ENCODE peak calls at places on chromosomes 6 and 20, in five cellular contexts. F is breast epithelium, B is body of pancreas, H is dorsolateral prefrontal cortex, L is substantia nigra. J is an unnamed sample.

GRCh38 chr20:61253264-61253639 is 1.2 kb downstream of the CDH4 start:
- DNase-seq in H (peak), F (no peak), B (no peak), L (peak), J (no peak)

GRCh38 chr6:4348462-4349112 is 213.2 kb upstream of the ECI2 start:
- DNase-seq in F (no peak), B (no peak), H (no peak), L (no peak), J (no peak)

GRCh38 chr6:126015869-126016268 is 29.5 kb downstream of the TRMT11 start:
- DNase-seq in B (no peak), L (no peak), F (no peak), H (no peak), J (no peak)

GRCh38 chr6:154840363-154840762 is 107.1 kb downstream of the SCAF8 start:
- DNase-seq in F (no peak), L (no peak), H (no peak), B (no peak), J (no peak)

GRCh38 chr20:63639093-63639860 is 12.4 kb upstream of the GMEB2 start:
- DNase-seq in H (no peak), B (no peak), F (no peak), L (no peak), J (no peak)

GRCh38 chr6:24931752-24932691 is 3.7 kb downstream of the RIPOR2 start:
- DNase-seq in F (no peak), L (no peak), H (no peak), B (no peak), J (no peak)

GRCh38 chr20:60446273-60447111 is 488.3 kb downstream of the CDH26 start:
- DNase-seq in H (no peak), F (no peak), L (no peak), B (no peak), J (no peak)

GRCh38 chr6:49606696-49607390 is 29.8 kb downstream of the RHAG start:
- DNase-seq in H (no peak), L (no peak), B (peak), F (no peak), J (no peak)

GRCh38 chr20:38350879-38351775 is 4.8 kb downstream of the LBP start:
- DNase-seq in H (no peak), B (peak), L (no peak), F (no peak), J (no peak)

GRCh38 chr6:164870175-164870574 is 439.2 kb downstream of the C6orf118 start:
- DNase-seq in L (no peak), B (no peak), F (no peak), H (no peak), J (no peak)

GRCh38 chr6:98530732-98531131 is 303.6 kb upstream of the POU3F2 start:
- DNase-seq in L (peak), H (peak), B (no peak), F (no peak), J (peak)

GRCh38 chr6:114009192-114009591 is 38.2 kb upstream of the HDAC2 start:
- DNase-seq in B (no peak), F (no peak), H (no peak), L (no peak), J (no peak)

GRCh38 chr20:50142812-50143211 is 10.7 kb downstream of the PEDS1 start:
- DNase-seq in F (no peak), B (no peak), L (no peak), H (no peak), J (no peak)

GRCh38 chr20:50144362-50144761 is 9.2 kb downstream of the PEDS1 start:
- DNase-seq in L (no peak), H (no peak), B (peak), F (no peak), J (no peak)

GRCh38 chr20:50146732-50147662 is 6.5 kb downstream of the PEDS1 start:
- DNase-seq in H (no peak), B (peak), L (no peak), F (no peak), J (no peak)

GRCh38 chr20:50149481-50150254 is 3.9 kb downstream of the PEDS1 start:
- DNase-seq in L (no peak), F (no peak), H (no peak), B (peak), J (peak)

DNA sequence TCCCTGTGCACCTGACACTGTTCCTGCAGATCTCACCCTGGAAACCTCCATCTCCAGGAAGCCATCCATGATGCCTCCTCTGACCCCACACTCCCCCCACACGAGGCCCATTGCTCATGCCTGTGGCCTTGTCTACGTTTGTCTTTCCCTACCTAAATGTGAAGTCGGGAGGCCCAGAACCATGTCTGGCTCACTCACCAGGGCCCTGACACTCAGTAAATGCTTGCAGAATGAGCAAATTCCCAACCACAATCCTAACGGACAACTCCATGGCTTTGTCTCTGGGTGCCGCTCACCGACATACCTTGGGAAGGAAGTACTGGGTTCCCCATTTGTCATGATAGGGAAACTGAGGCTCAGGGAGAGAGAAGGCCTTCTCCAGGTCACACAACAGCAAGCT is 7.3 kb downstream of the PEDS1 start:
- DNase-seq in B (no peak), H (no peak), F (no peak), L (no peak), J (no peak)
- H3K27ac ChIP-seq in B (no peak), H (peak), F (peak), L (no peak), J (peak)

GRCh38 chr6:7172605-7173185 is 64.9 kb downstream of the RREB1 start:
- DNase-seq in B (peak), F (no peak), L (no peak), H (no peak), J (no peak)

GRCh38 chr6:7170117-7170732 is 62.5 kb downstream of the RREB1 start:
- DNase-seq in B (no peak), H (no peak), F (no peak), L (no peak), J (no peak)

GRCh38 chr6:7171733-7172132 is 64.0 kb downstream of the RREB1 start:
- DNase-seq in L (no peak), B (no peak), F (no peak), H (no peak), J (no peak)

GRCh38 chr6:7169296-7169721 is 61.5 kb downstream of the RREB1 start:
- DNase-seq in H (no peak), B (peak), L (no peak), F (no peak), J (no peak)

GRCh38 chr6:7171119-7171518 is 63.4 kb downstream of the RREB1 start:
- DNase-seq in L (no peak), H (no peak), F (no peak), B (peak), J (no peak)
- H3K27ac ChIP-seq in L (no peak), H (no peak), F (peak), B (peak), J (no peak)

GRCh38 chr6:150735340-150735851 is 130.1 kb upstream of the MTHFD1L start:
- DNase-seq in H (no peak), L (no peak), B (no peak), F (no peak), J (no peak)

GRCh38 chr6:150741633-150742200 is 123.8 kb upstream of the MTHFD1L start:
- DNase-seq in L (no peak), B (peak), F (no peak), H (no peak), J (no peak)

GRCh38 chr6:150738092-150738625 is 127.3 kb upstream of the MTHFD1L start:
- DNase-seq in F (no peak), H (no peak), B (no peak), L (no peak), J (no peak)

GRCh38 chr6:150740453-150740852 is 125.0 kb upstream of the MTHFD1L start:
- DNase-seq in F (no peak), L (no peak), H (no peak), B (no peak), J (no peak)

DNA sequence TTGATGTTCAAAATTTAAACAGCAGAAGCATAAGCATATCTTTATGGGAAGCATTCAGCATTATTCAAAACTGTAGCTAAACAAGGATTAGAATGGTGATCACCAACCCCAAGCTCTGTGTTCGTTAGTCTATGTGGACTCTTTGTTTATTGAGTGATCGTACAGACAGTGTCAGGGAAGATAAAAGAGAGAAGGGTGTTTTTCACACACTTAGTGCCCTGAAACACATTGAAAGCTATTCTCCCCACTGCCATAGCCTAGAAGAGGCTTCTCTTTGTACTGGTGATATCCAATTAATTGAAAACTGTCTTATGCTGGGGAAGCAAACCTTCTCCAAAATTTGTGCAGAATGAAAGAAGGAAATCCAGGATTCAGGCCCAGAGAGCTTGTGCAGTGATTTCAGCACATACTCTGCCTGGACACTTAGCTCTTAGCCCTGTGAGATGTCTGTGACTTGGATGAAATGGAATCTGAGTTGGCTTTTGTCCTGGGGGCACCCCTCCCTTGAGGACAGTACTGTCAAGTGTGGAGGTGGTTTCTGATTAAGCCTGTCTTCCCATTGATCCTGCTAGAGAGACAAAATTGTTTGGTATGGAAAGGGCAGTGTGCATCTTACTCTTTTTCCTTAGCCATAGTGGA is 125.7 kb upstream of the MTHFD1L start:
- DNase-seq in H (no peak), B (no peak), F (no peak), L (no peak), J (no peak)
- H3K27ac ChIP-seq in H (peak), B (no peak), F (peak), L (peak), J (peak)

DNA sequence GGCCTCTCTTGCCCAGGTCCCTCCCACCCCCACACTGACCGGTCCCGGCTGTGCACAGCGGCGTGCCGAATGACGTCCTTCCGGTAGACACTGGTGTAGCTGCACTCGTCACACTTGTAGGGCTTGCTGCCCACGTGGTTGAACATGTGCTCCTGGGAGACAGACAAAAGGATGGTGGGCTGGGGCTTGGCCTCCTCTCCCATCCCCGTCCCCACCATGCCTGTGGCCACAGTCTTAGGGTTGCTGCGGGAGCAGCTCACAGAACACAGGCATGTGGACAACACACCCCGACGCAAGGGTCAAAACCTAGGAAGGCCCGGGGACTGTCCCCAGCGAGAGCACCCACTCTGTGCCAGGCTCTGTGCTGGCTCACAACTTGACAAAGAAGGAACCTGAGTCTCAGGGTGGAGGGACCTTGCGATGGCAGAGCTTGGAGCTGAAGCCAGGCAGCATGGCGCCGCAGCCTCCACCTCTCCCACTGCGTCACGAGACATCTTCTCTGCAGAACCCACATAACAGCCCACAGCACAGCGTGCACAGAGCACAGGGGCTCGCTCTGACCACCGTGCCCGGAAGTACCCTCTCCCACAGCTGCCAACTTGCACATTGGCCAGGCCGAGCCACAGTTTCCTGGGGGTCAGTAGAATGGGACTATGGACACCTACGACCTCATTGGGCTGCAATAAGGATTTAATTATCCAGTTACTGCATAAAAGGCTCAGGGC is 9.8 kb downstream of the ZNF335 start:
- DNase-seq in B (no peak), L (no peak), H (no peak), F (no peak), J (no peak)
- H3K27ac ChIP-seq in B (no peak), L (no peak), H (no peak), F (no peak), J (no peak)

GRCh38 chr6:105099371-105099770 is 80.4 kb downstream of the POPDC3 start:
- DNase-seq in H (peak), B (no peak), L (peak), F (no peak), J (peak)
- H3K27ac ChIP-seq in H (peak), B (no peak), L (no peak), F (no peak), J (no peak)

GRCh38 chr6:56730663-56731529 is 88.2 kb upstream of the DST start:
- DNase-seq in F (no peak), B (no peak), H (no peak), L (no peak), J (no peak)

GRCh38 chr6:56734334-56734733 is 91.6 kb upstream of the DST start:
- DNase-seq in B (no peak), H (no peak), F (no peak), L (no peak), J (no peak)

GRCh38 chr6:56729719-56730118 is 87.0 kb upstream of the DST start:
- DNase-seq in F (no peak), B (no peak), H (no peak), L (no peak), J (no peak)

GRCh38 chr6:56733298-56733697 is 90.6 kb upstream of the DST start:
- DNase-seq in H (no peak), L (no peak), B (no peak), F (no peak), J (no peak)

DNA sequence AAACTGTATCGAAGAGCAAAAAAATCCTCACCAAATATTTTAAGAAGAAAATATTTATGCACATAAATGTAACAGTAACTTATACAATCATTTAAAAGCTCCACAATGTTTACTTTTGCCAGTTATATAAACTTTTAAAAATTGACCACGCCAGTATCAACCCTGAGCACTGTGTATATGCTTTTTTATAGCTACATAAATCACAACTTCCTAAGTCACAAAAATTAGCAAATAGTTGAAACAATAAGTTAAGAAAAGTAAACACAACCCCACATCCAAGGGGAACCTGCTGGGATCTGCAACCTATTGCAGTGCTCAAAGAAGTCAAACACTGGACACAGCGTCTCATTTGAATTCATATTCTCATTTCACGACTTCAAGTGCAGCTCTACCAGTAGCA is 89.8 kb upstream of the DST start:
- DNase-seq in H (no peak), B (no peak), F (no peak), L (no peak), J (no peak)
- H3K27ac ChIP-seq in H (no peak), B (no peak), F (no peak), L (no peak), J (no peak)

J was measured in caudate nucleus.